ENCODE peak calls at places on chromosome 16, in six cellular contexts. H is body of pancreas, V is Peyer's patch, T is tibial artery, F is right atrium auricular region, R is left ventricle myocardium inferior. G is an unnamed sample.

GRCh38 chr16:18933501-18933900 is 7.3 kb upstream of the SMG1 start:
- DNase-seq in H (no peak), V (no peak), T (no peak), F (no peak), R (no peak), G (no peak)

GRCh38 chr16:89602273-89602951 is 11.0 kb upstream of the DPEP1 start:
- DNase-seq in H (no peak), V (no peak), T (no peak), F (no peak), R (no peak), G (peak; percentile 88)

GRCh38 chr16:84175351-84176081 is 11.3 kb downstream of the TAF1C start:
- DNase-seq in H (peak; percentile 69), V (peak; percentile 73), T (peak; percentile 49), F (no peak), R (no peak), G (peak; percentile 27)

GRCh38 chr16:67537636-67538591 is 9.3 kb downstream of the RIPOR1 start:
- DNase-seq in H (peak; percentile 49), V (peak; percentile 68), T (no peak), F (no peak), R (peak; percentile 79), G (no peak)

GRCh38 chr16:60151987-60152386 is 1417.9 kb upstream of the GOT2 start:
- DNase-seq in H (no peak), V (no peak), T (no peak), F (no peak), R (no peak), G (no peak)

GRCh38 chr16:69106491-69107291 is 1.2 kb downstream of the HAS3 start:
- DNase-seq in H (no peak), V (no peak), T (no peak), F (no peak), R (no peak), G (no peak)

GRCh38 chr16:88681709-88682451 is 4.4 kb downstream of the SNAI3 start:
- DNase-seq in H (no peak), V (no peak), T (peak; percentile 79), F (peak; percentile 77), R (peak; percentile 55), G (peak; percentile 24)

GRCh38 chr16:84754353-84754856 is 54.6 kb downstream of the USP10 start:
- DNase-seq in H (peak; percentile 69), V (no peak), T (peak; percentile 71), F (peak; percentile 81), R (no peak), G (peak; percentile 29)

GRCh38 chr16:64138621-64139020 is 983.2 kb downstream of the CDH11 start:
- DNase-seq in H (no peak), V (no peak), T (no peak), F (no peak), R (no peak), G (no peak)

GRCh38 chr16:4404247-4404966 is 12.0 kb downstream of the CORO7 start:
- DNase-seq in H (peak; percentile 47), V (peak; percentile 55), T (no peak), F (no peak), R (peak; percentile 32), G (peak; percentile 50)

GRCh38 chr16:73000020-73000906 is 47.7 kb downstream of the ZFHX3 start:
- DNase-seq in H (peak; percentile 32), V (no peak), T (peak; percentile 81), F (peak; percentile 90), R (peak; percentile 51), G (no peak)

GRCh38 chr16:35296962-35297653 is 1837.7 kb downstream of the TP53TG3F start:
- DNase-seq in H (no peak), V (no peak), T (no peak), F (no peak), R (no peak), G (no peak)
- H3K9me3 ChIP-seq in H (no peaks in the 10 kb centered on the region), V (peaks cover 4% of the 10 kb centered on the region), T (no peaks in the 10 kb centered on the region), F (no peaks in the 10 kb centered on the region), R (peaks cover 6% of the 10 kb centered on the region), G (no peaks in the 10 kb centered on the region)

GRCh38 chr16:80051040-80051439 is 450.5 kb upstream of the MAF start:
- DNase-seq in H (no peak), V (no peak), T (no peak), F (no peak), R (no peak), G (no peak)

GRCh38 chr16:80047796-80048649 is 447.5 kb upstream of the MAF start:
- DNase-seq in H (no peak), V (no peak), T (no peak), F (no peak), R (no peak), G (no peak)

GRCh38 chr16:80041399-80041798 is 440.9 kb upstream of the MAF start:
- DNase-seq in H (no peak), V (no peak), T (no peak), F (no peak), R (no peak), G (no peak)

GRCh38 chr16:80046848-80047247 is 446.3 kb upstream of the MAF start:
- DNase-seq in H (no peak), V (no peak), T (no peak), F (no peak), R (no peak), G (no peak)

GRCh38 chr16:80045944-80046660 is 445.6 kb upstream of the MAF start:
- DNase-seq in H (no peak), V (no peak), T (no peak), F (no peak), R (no peak), G (no peak)
- H3K4me3 ChIP-seq in H (no peak overlapping the region), V (no peak overlapping the region), T (no peak overlapping the region), F (no peak overlapping the region), R (peak overlapping the region; percentile 6), G (no peak overlapping the region)

DNA sequence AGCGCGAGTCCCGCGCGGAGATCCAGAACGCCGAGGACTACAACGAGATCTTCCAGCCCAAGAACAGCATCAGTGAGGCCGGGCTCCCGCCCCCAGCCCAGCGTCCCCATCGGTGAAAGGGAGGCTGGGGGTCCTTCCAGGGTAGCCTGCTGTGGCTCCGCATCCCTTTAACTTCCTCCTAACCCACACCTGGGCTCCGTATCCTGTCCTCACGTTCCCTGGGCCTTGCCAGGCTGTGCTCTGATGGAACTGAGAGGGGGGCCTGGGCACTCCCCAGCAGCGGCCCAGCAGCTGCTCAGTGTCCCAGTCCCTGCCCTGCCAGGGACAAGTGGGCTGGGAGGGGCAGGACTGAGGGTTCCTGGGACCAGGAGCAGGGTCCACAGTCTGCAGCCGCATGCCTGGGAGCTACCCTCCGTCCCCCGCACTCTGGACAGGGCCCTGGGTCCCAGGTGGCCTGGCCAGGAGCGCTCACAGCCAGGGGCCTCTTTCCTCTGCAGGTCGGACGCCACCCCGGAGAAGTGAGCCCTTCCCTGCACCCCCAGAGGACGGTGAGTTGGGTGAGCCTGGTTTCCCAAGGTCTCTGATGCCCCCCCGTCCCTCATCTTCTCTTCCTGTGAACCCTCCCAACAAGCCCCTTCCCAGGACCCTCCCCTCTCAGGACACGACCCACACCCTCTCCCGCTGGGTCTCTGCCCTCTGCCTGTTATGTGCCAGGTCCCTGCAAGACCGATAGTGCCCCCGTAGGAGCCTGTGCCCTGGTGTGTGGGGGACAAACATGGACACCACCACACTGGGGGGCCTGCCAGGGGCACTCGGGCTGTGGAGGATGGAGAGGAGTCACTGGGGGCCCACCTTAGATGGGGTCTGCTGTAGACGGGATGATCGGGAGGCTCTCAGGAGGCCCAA is 18.1 kb downstream of the KATNB1 start:
- DNase-seq in H (no peak), V (no peak), T (no peak), F (no peak), R (no peak), G (no peak)
- H3K27me3 ChIP-seq in H (no peaks in the 10 kb centered on the region), V (no peaks in the 10 kb centered on the region), T (no peaks in the 10 kb centered on the region), F (no peaks in the 10 kb centered on the region), R (no peaks in the 10 kb centered on the region), G (no peaks in the 10 kb centered on the region)

DNA sequence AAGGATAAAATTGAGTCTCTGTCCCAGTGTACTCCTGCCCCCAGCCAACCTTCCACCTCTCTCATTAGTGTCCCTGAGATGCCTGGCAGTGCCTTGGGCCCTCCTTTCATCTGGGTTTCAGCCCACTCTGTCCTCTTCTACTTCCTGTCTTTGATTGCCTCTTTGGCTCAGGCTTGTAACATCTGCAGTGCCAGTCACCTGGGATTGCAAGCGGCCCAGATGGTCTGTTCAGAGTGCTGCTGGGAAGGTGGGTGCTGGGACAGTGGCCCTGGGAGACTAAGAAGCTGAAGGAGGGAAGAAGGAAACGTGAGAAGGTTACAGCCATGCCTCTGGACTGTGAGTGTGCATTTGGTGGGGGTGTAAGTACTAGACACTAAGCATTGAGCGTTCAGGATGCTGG is 2177.4 kb downstream of the TP53TG3F start:
- DNase-seq in H (no peak), V (no peak), T (no peak), F (no peak), R (no peak), G (no peak)
- H3K9me3 ChIP-seq in H (no peaks in the 10 kb centered on the region), V (peaks cover 2% of the 10 kb centered on the region), T (no peaks in the 10 kb centered on the region), F (no peaks in the 10 kb centered on the region), R (peaks cover 6% of the 10 kb centered on the region), G (no peaks in the 10 kb centered on the region)

DNA sequence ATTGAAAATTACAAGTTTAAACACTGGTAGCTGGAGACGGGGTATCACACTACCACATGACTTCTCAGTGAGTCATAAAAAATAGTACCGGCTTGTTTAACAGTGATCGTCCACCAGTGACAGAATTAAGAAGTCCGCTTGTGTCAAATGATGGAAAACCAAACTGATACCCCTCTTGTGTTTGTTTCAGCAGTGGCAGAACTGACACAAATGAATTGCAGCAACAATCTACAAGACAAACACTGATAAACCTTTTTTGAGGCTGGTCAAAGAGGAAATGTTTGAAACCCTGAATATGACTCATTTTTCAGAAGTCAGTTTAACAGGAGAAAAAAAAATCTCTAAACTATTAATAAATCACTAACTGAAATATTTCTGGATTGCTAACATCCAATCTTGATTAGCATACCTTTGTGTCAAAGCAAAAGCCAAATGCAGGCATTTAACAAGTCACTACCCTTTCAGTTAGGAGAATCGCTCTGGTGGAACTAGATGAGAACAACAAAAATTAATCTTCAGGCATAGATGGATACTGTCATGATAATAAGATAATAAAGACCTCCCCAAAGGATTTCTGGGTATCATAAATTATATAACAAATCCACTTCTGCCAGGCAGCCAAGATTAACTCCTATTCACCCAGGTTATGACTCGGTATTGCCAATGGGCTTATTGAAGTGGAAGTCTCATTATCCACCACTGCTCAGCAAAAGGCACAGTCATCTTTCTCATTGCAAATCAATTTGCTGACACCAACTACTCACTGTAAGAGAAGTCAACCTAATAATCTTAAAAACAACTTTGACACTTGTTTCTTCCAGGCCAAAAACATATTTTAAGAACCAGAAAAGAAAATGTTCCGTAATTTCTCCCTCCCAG is 20.7 kb downstream of the DCUN1D3 start:
- DNase-seq in H (no peak), V (no peak), T (no peak), F (no peak), R (no peak), G (no peak)
- H3K4me3 ChIP-seq in H (no peak overlapping the region), V (no peak overlapping the region), T (peak overlapping the region; percentile 25), F (no peak overlapping the region), R (no peak overlapping the region), G (no peak overlapping the region)